ENCODE peak calls at places on chromosomes 2 and 18, in six cellular contexts. P is HepG2, D is K562, I is GM12878, A is GM12892, J is SK-N-SH. E is an unnamed sample.

GRCh38 chr2:181673178-181673577 is 7.1 kb downstream of the NEUROD1 start:
- DNase-seq in J (no peak), I (peak; percentile 30), P (no peak), A (no peak), D (no peak), E (no peak)

GRCh38 chr2:179675435-179675834 is 186.0 kb downstream of the ZNF385B start:
- DNase-seq in J (no peak), P (no peak), A (no peak), D (no peak), I (no peak), E (no peak)

GRCh38 chr2:96137611-96138129 is 632 bp downstream of the ASTL start:
- DNase-seq in A (no peak), J (no peak), D (no peak), I (no peak), P (no peak), E (no peak)

GRCh38 chr18:34936772-34937171 is 104.4 kb upstream of the MAPRE2 start:
- DNase-seq in I (no peak), J (no peak), D (no peak), A (no peak), P (no peak), E (no peak)

GRCh38 chr2:237096911-237097310 is 11.2 kb downstream of the COPS8 start:
- DNase-seq in A (no peak), P (no peak), J (no peak), D (no peak), I (no peak), E (no peak)

GRCh38 chr18:13221821-13222220 is 3.3 kb downstream of the LDLRAD4 start:
- DNase-seq in I (no peak), D (no peak), P (no peak), A (no peak), J (peak; percentile 74), E (no peak)

GRCh38 chr2:159516241-159516758 is 100.0 kb downstream of the BAZ2B start:
- DNase-seq in P (peak; percentile 35), A (no peak), J (peak; percentile 49), D (no peak), I (peak; percentile 45), E (peak; percentile 11)

GRCh38 chr2:24317491-24317920 is 42.8 kb downstream of the ITSN2 start:
- DNase-seq in J (peak; percentile 35), A (no peak), D (no peak), P (peak; percentile 14), I (no peak), E (no peak)

GRCh38 chr2:168475636-168476035 is 19.6 kb downstream of the CERS6 start:
- DNase-seq in D (no peak), J (no peak), A (no peak), I (no peak), P (no peak), E (no peak)

GRCh38 chr2:27042159-27042661 is 9.3 kb upstream of the AGBL5 start:
- DNase-seq in J (no peak), P (no peak), D (no peak), I (peak; percentile 69), A (no peak), E (no peak)

GRCh38 chr18:52376104-52376503 is 36.1 kb downstream of the DCC start:
- DNase-seq in I (no peak), P (no peak), A (no peak), J (no peak), D (no peak), E (no peak)

GRCh38 chr2:17615728-17616351 is 75.3 kb downstream of the VSNL1 start:
- DNase-seq in P (peak; percentile 30), I (no peak), J (no peak), D (no peak), A (no peak), E (no peak)

GRCh38 chr2:58984731-58985130 is 743.6 kb upstream of the FANCL start:
- DNase-seq in A (no peak), P (no peak), I (peak; percentile 4), D (no peak), J (no peak), E (no peak)

GRCh38 chr18:8478166-8478967 is 130.9 kb upstream of the RAB12 start:
- DNase-seq in P (peak; percentile 40), D (peak; percentile 91), A (peak; percentile 65), I (no peak), J (peak; percentile 77), E (peak; percentile 75)

GRCh38 chr2:46481541-46482193 is 2.3 kb downstream of the TMEM247 start:
- DNase-seq in I (no peak), A (no peak), D (no peak), P (no peak), J (no peak), E (no peak)

GRCh38 chr2:170848587-170848986 is 31.9 kb downstream of the GAD1 start:
- DNase-seq in D (no peak), J (no peak), P (no peak), A (no peak), I (no peak), E (no peak)

GRCh38 chr2:150126143-150126725 is 361.2 kb downstream of the RND3 start:
- DNase-seq in A (no peak), P (no peak), I (no peak), J (no peak), D (no peak), E (no peak)

GRCh38 chr2:125364181-125364806 is 1291.7 kb upstream of the GYPC start:
- DNase-seq in I (no peak), A (no peak), D (peak; percentile 13), J (no peak), P (no peak), E (no peak)

GRCh38 chr2:44937688-44938240 is 3.7 kb upstream of the SIX3 start:
- DNase-seq in D (peak; percentile 38), P (no peak), A (no peak), I (no peak), J (peak; percentile 90), E (no peak)

GRCh38 chr18:62867521-62867920 is 152.2 kb downstream of the PHLPP1 start:
- DNase-seq in D (no peak), J (no peak), P (no peak), A (no peak), I (no peak), E (no peak)

GRCh38 chr2:203814661-203815540 is 52.7 kb upstream of the CTLA4 start:
- DNase-seq in D (peak; percentile 37), P (peak; percentile 88), J (peak; percentile 74), A (peak; percentile 22), I (no peak), E (peak; percentile 30)

GRCh38 chr2:136242687-136243277 is 124.8 kb upstream of the CXCR4 start:
- DNase-seq in I (no peak), P (no peak), A (no peak), D (no peak), J (no peak), E (no peak)

GRCh38 chr2:127417406-127417805 is 821 bp upstream of the PROC start:
- DNase-seq in I (no peak), P (no peak), D (no peak), J (no peak), A (no peak), E (no peak)

GRCh38 chr2:127414855-127415592 is 3.2 kb upstream of the PROC start:
- DNase-seq in A (no peak), I (no peak), D (no peak), J (no peak), P (peak; percentile 82), E (no peak)

GRCh38 chr2:127416486-127417001 is 1.7 kb upstream of the PROC start:
- DNase-seq in I (no peak), P (no peak), D (no peak), A (no peak), J (no peak), E (no peak)

GRCh38 chr2:127413782-127414743 is 4.2 kb upstream of the PROC start:
- DNase-seq in A (no peak), J (no peak), D (no peak), I (no peak), P (peak; percentile 73), E (no peak)

DNA sequence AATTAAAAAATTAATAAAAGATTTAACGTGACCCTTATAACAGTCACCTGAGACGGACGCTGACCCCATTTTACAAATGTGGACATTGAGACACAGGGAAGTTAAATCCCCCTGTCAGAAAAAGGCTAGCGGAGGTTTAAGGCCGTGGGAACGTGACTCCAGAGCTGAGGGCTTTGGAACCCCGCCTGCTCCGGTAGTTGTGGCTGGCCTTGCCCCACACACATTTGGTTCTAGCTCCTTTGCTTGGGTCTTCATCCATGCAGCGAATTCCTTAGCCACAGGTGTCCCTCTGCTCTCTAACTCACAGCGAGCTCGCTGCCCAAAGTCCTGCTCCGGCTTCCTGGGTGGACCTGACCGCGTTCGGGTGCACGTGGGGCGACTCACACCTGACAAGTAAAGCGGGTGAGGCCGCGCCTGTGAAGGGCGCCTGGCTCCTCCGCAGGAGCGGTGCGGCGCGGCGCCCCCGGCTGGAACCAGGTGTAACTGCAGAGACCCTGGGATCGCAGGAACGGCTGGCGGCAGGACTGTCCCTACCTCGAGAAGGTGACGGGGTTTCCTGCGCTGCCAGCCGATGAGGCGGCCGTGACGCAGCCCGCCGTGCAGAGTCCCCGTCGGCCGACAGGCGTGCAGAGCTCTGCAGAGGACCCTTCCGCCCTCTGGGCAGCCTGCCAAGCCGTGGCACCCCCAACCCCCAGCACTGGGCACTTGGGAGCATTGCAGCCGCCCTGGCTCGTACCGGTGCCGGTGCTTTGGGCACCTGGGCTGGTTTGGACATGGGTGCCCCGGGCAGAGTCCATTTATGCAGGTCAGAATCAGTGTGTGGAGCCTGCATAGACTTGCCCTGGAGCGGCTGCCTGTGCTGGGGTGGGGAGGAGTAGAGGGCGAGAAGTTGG is 2.4 kb upstream of the PROC start:
- DNase-seq in J (peak; percentile 90), A (peak; percentile 77), D (peak; percentile 80), I (no peak), P (no peak), E (peak; percentile 81)
- TF ChIP-seq TAF1 in J (no peak), A (no peak), D (no peak), I (no peak), P (no peak), E (no peak)

DNA sequence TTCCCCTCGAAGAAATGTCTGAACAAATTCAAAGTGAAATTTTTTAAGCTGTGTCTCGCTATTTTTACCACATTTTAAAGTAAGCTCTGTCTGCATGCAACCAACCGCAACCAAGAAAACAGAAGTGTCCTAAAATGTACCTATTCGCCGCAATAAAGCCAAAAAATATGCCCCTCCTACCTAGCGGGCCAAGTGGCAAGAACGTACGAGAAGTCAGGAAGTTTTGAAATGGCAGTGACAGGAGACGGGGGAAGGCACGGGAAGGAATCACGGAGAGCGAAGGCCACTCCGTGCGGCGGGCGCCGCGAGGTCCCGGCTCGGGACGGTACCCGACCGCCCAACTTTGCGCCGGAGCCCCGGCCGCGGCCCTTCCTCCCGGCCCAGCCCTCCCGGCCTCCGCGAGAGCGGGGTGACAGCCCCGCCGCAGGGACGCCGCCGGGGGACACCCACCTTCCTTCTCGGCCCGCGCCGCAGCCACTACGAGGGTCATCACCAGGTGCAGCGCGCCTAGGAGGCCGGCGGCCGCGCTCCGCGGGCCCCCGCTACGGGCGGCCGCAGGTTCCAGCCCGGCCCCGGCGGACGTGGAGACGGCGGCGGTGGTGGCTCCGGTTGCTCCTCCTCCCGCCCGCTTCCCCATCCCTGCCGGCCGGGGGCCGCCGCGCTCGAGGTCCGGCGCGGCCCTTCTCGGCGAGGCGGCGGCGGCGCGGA is 568 bp downstream of the TMEM131 start:
- DNase-seq in J (peak; percentile 88), P (peak; percentile 30), D (peak; percentile 72), I (peak; percentile 70), A (peak; percentile 49), E (peak; percentile 50)
- TF ChIP-seq TAF1 in J (no peak), P (no peak), D (no peak), I (peak; percentile 44), A (no peak), E (no peak)

GRCh38 chr18:29418136-29418535 is 1241.2 kb upstream of the CDH2 start:
- DNase-seq in J (no peak), A (no peak), D (no peak), I (no peak), P (no peak), E (no peak)
- TF ChIP-seq TAF1 in J (no peak), A (no peak), D (no peak), I (no peak), P (no peak), E (no peak)

GRCh38 chr18:33717339-33717738 is 139.3 kb downstream of the ASXL3 start:
- DNase-seq in A (no peak), I (no peak), D (no peak), J (no peak), P (no peak), E (no peak)
- TF ChIP-seq TAF1 in A (no peak), I (no peak), D (no peak), J (no peak), P (no peak), E (no peak)